ENCODE peak calls at places on chromosomes 2 and 18, in seven cellular contexts. E is NCI-H2029 treated with DMSO at 0.1 percent for 48 hours, P is Daoy, D is endothelial cell, L is hypothalamus, H is HTR-8/SVneo, Z is left colon. U is an unnamed sample.

GRCh38 chr2:129849559-129850160 is 129.8 kb upstream of the RAB6C start:
- DNase-seq in L (no peak), Z (no peak), E (peak; percentile 87), H (peak; percentile 52), P (peak; percentile 33), D (no peak), U (no peak)

GRCh38 chr2:119490653-119491195 is 33.6 kb downstream of the SCTR start:
- DNase-seq in Z (no peak), L (no peak), P (no peak), E (no peak), D (no peak), H (no peak), U (no peak)

GRCh38 chr2:118808429-118808809 is 39.0 kb downstream of the EN1 start:
- DNase-seq in Z (no peak), E (no peak), D (no peak), H (no peak), L (no peak), P (no peak), U (no peak)

GRCh38 chr2:40751981-40752380 is 300.1 kb upstream of the SLC8A1 start:
- DNase-seq in P (no peak), L (no peak), Z (no peak), E (no peak), D (no peak), H (no peak), U (no peak)

GRCh38 chr18:36265035-36265434 is 32.5 kb upstream of the FHOD3 start:
- DNase-seq in P (no peak), H (no peak), D (no peak), E (no peak), L (no peak), Z (no peak), U (no peak)

GRCh38 chr2:235270951-235271350 is 222.9 kb upstream of the AGAP1 start:
- DNase-seq in H (no peak), L (no peak), D (no peak), Z (no peak), P (peak; percentile 67), E (no peak), U (no peak)

GRCh38 chr2:110904410-110905148 is 172.2 kb downstream of the ACOXL start:
- DNase-seq in E (no peak), L (no peak), Z (no peak), H (no peak), P (no peak), D (no peak), U (no peak)

GRCh38 chr18:26685438-26686173 is 137.3 kb upstream of the KCTD1 start:
- DNase-seq in D (no peak), P (no peak), H (no peak), Z (no peak), L (no peak), E (no peak), U (no peak)

GRCh38 chr2:157782057-157782845 is 93.9 kb downstream of the ACVR1 start:
- DNase-seq in Z (no peak), D (no peak), E (peak; percentile 26), H (peak; percentile 1), P (no peak), L (no peak), U (no peak)

GRCh38 chr2:43745457-43745856 is 28.4 kb upstream of the DYNC2LI1 start:
- DNase-seq in H (peak; percentile 26), P (no peak), Z (no peak), L (no peak), D (no peak), E (no peak), U (no peak)

GRCh38 chr2:236954641-236955040 is 131.0 kb upstream of the COPS8 start:
- DNase-seq in E (no peak), P (no peak), D (no peak), H (no peak), Z (no peak), L (no peak), U (no peak)

GRCh38 chr2:189933041-189933440 is 129.5 kb downstream of the MSTN start:
- DNase-seq in H (no peak), D (no peak), Z (no peak), E (no peak), L (no peak), P (no peak), U (no peak)

GRCh38 chr2:142463047-142463446 is 332.2 kb upstream of the LRP1B start:
- DNase-seq in P (no peak), H (no peak), D (no peak), L (no peak), Z (no peak), E (no peak), U (no peak)

GRCh38 chr2:208279236-208279635 is 13.2 kb downstream of the PIKFYVE start:
- DNase-seq in D (no peak), E (no peak), Z (no peak), L (no peak), P (no peak), H (no peak), U (no peak)

GRCh38 chr2:73730810-73731209 is 6.3 kb downstream of the TPRKB start:
- DNase-seq in H (no peak), D (no peak), Z (no peak), E (no peak), P (no peak), L (peak; percentile 0), U (no peak)

GRCh38 chr2:219576505-219577388 is 4.6 kb downstream of the INHA start:
- DNase-seq in H (no peak), E (no peak), Z (no peak), P (no peak), D (no peak), L (peak; percentile 37), U (no peak)

GRCh38 chr2:60556441-60556997 is 3.1 kb upstream of the BCL11A start:
- DNase-seq in L (no peak), E (no peak), Z (no peak), P (peak; percentile 11), D (no peak), H (no peak), U (peak; percentile 33)

GRCh38 chr2:40244251-40245010 is 207.5 kb downstream of the SLC8A1 start:
- DNase-seq in E (peak; percentile 57), D (peak; percentile 53), P (peak; percentile 64), H (peak; percentile 57), Z (peak; percentile 31), L (no peak), U (peak; percentile 14)

GRCh38 chr18:48975221-48975816 is 24.6 kb upstream of the SMAD7 start:
- DNase-seq in L (no peak), Z (no peak), H (no peak), D (no peak), E (no peak), P (no peak), U (peak; percentile 40)

GRCh38 chr2:98504386-98505109 is 59.9 kb downstream of the INPP4A start:
- DNase-seq in H (no peak), P (no peak), E (no peak), L (no peak), D (no peak), Z (no peak), U (no peak)

GRCh38 chr2:36733215-36733614 is 36.7 kb downstream of the VIT start:
- DNase-seq in P (no peak), H (no peak), D (no peak), L (no peak), Z (no peak), E (no peak), U (no peak)

GRCh38 chr2:9206991-9207640 is 504 bp downstream of the ASAP2 start:
- DNase-seq in P (peak; percentile 50), D (peak; percentile 28), E (no peak), Z (peak; percentile 39), H (no peak), L (no peak), U (peak; percentile 17)

GRCh38 chr2:108074945-108075344 is 88.6 kb downstream of the SLC5A7 start:
- DNase-seq in P (no peak), H (no peak), D (no peak), E (no peak), Z (no peak), L (no peak), U (no peak)

GRCh38 chr2:44969936-44970335 is 28.4 kb downstream of the SIX3 start:
- DNase-seq in P (no peak), E (no peak), D (no peak), L (no peak), H (no peak), Z (no peak), U (no peak)

GRCh38 chr18:4125246-4125938 is 329.7 kb downstream of the DLGAP1 start:
- DNase-seq in P (peak; percentile 43), H (no peak), D (no peak), L (no peak), Z (no peak), E (no peak), U (no peak)

GRCh38 chr2:144989580-144990270 is 469.8 kb upstream of the ZEB2 start:
- DNase-seq in L (no peak), P (no peak), Z (no peak), E (no peak), D (no peak), H (no peak), U (no peak)

GRCh38 chr2:181456660-181457120 is 496 bp upstream of the ITGA4 start:
- DNase-seq in H (no peak), L (no peak), Z (peak; percentile 62), E (no peak), P (peak; percentile 42), D (peak; percentile 40), U (no peak)

GRCh38 chr18:9688036-9688741 is 19.9 kb upstream of the RAB31 start:
- DNase-seq in D (no peak), P (no peak), E (no peak), L (no peak), H (no peak), Z (no peak), U (no peak)

GRCh38 chr2:9950521-9951271 is 797 bp upstream of the GRHL1 start:
- DNase-seq in D (peak; percentile 42), H (peak; percentile 48), Z (peak; percentile 36), P (peak; percentile 56), E (no peak), L (no peak), U (no peak)

GRCh38 chr2:97806738-97807618 is 93.6 kb downstream of the ZAP70 start:
- DNase-seq in D (peak; percentile 81), H (peak; percentile 84), P (peak; percentile 77), L (peak; percentile 79), E (peak; percentile 49), Z (peak; percentile 74), U (peak; percentile 88)

GRCh38 chr18:75854174-75854573 is 426.7 kb upstream of the SMIM21 start:
- DNase-seq in H (no peak), E (no peak), Z (no peak), D (peak; percentile 14), L (no peak), P (peak; percentile 18), U (no peak)

GRCh38 chr2:71938108-71938507 is 209.6 kb downstream of the CYP26B1 start:
- DNase-seq in H (no peak), Z (no peak), L (no peak), P (no peak), E (no peak), D (no peak), U (no peak)